ENCODE peak calls at places on chromosomes 1 and 21, in four cellular contexts. V, E, Y and J are unnamed samples.

GRCh38 chr1:78229344-78229743 is 183.6 kb downstream of the GIPC2 start:
- DNase-seq in E (no peak), V (no peak), Y (no peak), J (no peak)

GRCh38 chr1:89519779-89520358 is 4.8 kb upstream of the LRRC8B start:
- DNase-seq in V (no peak), E (no peak), Y (peak; percentile 39), J (no peak)

GRCh38 chr1:225808136-225808535 is 1.8 kb upstream of the EPHX1 start:
- DNase-seq in Y (peak; percentile 23), E (no peak), V (no peak), J (no peak)

GRCh38 chr1:155976062-155976912 is 2.1 kb downstream of the ARHGEF2 start:
- DNase-seq in E (peak; percentile 61), Y (peak; percentile 87), V (peak; percentile 82), J (peak; percentile 43)

GRCh38 chr1:218348628-218349185 is 3.6 kb downstream of the TGFB2 start:
- DNase-seq in Y (no peak), E (no peak), V (no peak), J (no peak)

GRCh38 chr1:212238552-212238951 is 46.7 kb upstream of the PPP2R5A start:
- DNase-seq in V (no peak), E (no peak), Y (no peak), J (no peak)

GRCh38 chr21:44441581-44442265 is 13.6 kb upstream of the LRRC3 start:
- DNase-seq in V (no peak), Y (no peak), E (no peak), J (no peak)

GRCh38 chr1:26221094-26221493 is 12.9 kb upstream of the CEP85 start:
- DNase-seq in Y (no peak), V (no peak), E (no peak), J (no peak)

GRCh38 chr1:94886361-94886760 is 40.5 kb downstream of the CNN3 start:
- DNase-seq in V (no peak), E (no peak), Y (no peak), J (no peak)

GRCh38 chr21:16634522-16634914 is 878.3 kb upstream of the CXADR start:
- DNase-seq in V (no peak), Y (no peak), E (no peak), J (no peak)

GRCh38 chr1:27539901-27540861 is 50.2 kb upstream of the WASF2 start:
- DNase-seq in Y (no peak), E (no peak), V (no peak), J (no peak)

GRCh38 chr1:89724369-89725015 is 91.6 kb downstream of the LRRC8C start:
- DNase-seq in E (peak; percentile 70), V (peak; percentile 35), Y (no peak), J (peak; percentile 52)

GRCh38 chr1:30511563-30512252 is 211.7 kb downstream of the MATN1 start:
- DNase-seq in Y (no peak), V (no peak), E (no peak), J (no peak)

GRCh38 chr1:192709544-192709943 is 73.6 kb downstream of the RGS13 start:
- DNase-seq in Y (no peak), E (no peak), V (no peak), J (no peak)

GRCh38 chr21:45699966-45700365 is 56.4 kb downstream of the PCBP3 start:
- DNase-seq in V (no peak), Y (no peak), E (no peak), J (no peak)

GRCh38 chr1:224852901-224853568 is 76.4 kb upstream of the DNAH14 start:
- DNase-seq in E (no peak), V (no peak), Y (no peak), J (no peak)

GRCh38 chr1:150156868-150157603 is 7.3 kb downstream of the PLEKHO1 start:
- DNase-seq in Y (no peak), V (no peak), E (no peak), J (no peak)

GRCh38 chr1:83626603-83627002 is 372.3 kb downstream of the TTLL7 start:
- DNase-seq in E (no peak), Y (no peak), V (no peak), J (no peak)

GRCh38 chr1:8472668-8473067 is 154.8 kb downstream of the SLC45A1 start:
- DNase-seq in E (peak; percentile 41), Y (no peak), V (no peak), J (no peak)

GRCh38 chr1:9651565-9652378 is at the start of gene PIK3CD:
- DNase-seq in E (peak; percentile 59), Y (no peak), V (peak; percentile 27), J (no peak)

GRCh38 chr1:12052008-12052573 is 11.0 kb upstream of the TNFRSF8 start:
- DNase-seq in Y (no peak), E (peak; percentile 51), V (peak; percentile 45), J (no peak)

GRCh38 chr1:214514032-214514818 is 37.2 kb downstream of the PTPN14 start:
- DNase-seq in Y (no peak), V (no peak), E (no peak), J (no peak)

GRCh38 chr1:192983349-192983980 is 75.7 kb downstream of the UCHL5 start:
- DNase-seq in Y (no peak), V (no peak), E (peak; percentile 34), J (no peak)